ENCODE peak calls at places on chromosomes 11 and 22, in eight cellular contexts. One of them, this sample, is unnamed.

GRCh38 chr22:48630444-48630777 is 1197.3 kb downstream of the BRD1 start:
- DNase-seq in left lung: no peak
- DNase-seq in kidney epithelial cell: no peak
- DNase-seq in left ventricle myocardium inferior: no peak
- DNase-seq in IMR-90: no peak
- DNase-seq in lung: no peak
- DNase-seq in H9: no peak
- DNase-seq in nephron progenitor cell: no peak
- DNase-seq in this sample: no peak

GRCh38 chr11:125164422-125165110 is at the start of gene PKNOX2:
- DNase-seq in nephron progenitor cell: peak; percentile 93
- DNase-seq in lung: peak; percentile 59
- DNase-seq in left ventricle myocardium inferior: peak; percentile 82
- DNase-seq in kidney epithelial cell: no peak
- DNase-seq in left lung: peak; percentile 90
- DNase-seq in IMR-90: peak; percentile 67
- DNase-seq in H9: peak; percentile 91
- DNase-seq in this sample: peak; percentile 89

GRCh38 chr11:27506200-27507182 is at the start of gene LIN7C:
- DNase-seq in left ventricle myocardium inferior: peak; percentile 96
- DNase-seq in nephron progenitor cell: peak; percentile 94
- DNase-seq in kidney epithelial cell: peak; percentile 80
- DNase-seq in IMR-90: peak; percentile 92
- DNase-seq in H9: peak; percentile 97
- DNase-seq in lung: peak; percentile 98
- DNase-seq in left lung: peak; percentile 95
- DNase-seq in this sample: peak; percentile 58

GRCh38 chr11:114892381-114893197 is 214.3 kb downstream of the NXPE2 start:
- DNase-seq in nephron progenitor cell: no peak
- DNase-seq in kidney epithelial cell: no peak
- DNase-seq in IMR-90: no peak
- DNase-seq in lung: no peak
- DNase-seq in H9: no peak
- DNase-seq in left lung: no peak
- DNase-seq in left ventricle myocardium inferior: no peak
- DNase-seq in this sample: no peak

GRCh38 chr22:29661355-29661754 is 57.9 kb downstream of the NF2 start:
- DNase-seq in H9: no peak
- DNase-seq in left ventricle myocardium inferior: no peak
- DNase-seq in IMR-90: peak; percentile 58
- DNase-seq in nephron progenitor cell: no peak
- DNase-seq in kidney epithelial cell: no peak
- DNase-seq in lung: no peak
- DNase-seq in left lung: no peak
- DNase-seq in this sample: no peak

GRCh38 chr11:96748639-96749370 is 359.0 kb downstream of the JRKL start:
- DNase-seq in kidney epithelial cell: no peak
- DNase-seq in left ventricle myocardium inferior: no peak
- DNase-seq in lung: no peak
- DNase-seq in IMR-90: peak; percentile 46
- DNase-seq in nephron progenitor cell: no peak
- DNase-seq in H9: no peak
- DNase-seq in left lung: no peak
- DNase-seq in this sample: no peak

GRCh38 chr11:13962198-13962561 is 343 bp upstream of the SPON1 start:
- DNase-seq in kidney epithelial cell: no peak
- DNase-seq in lung: no peak
- DNase-seq in IMR-90: no peak
- DNase-seq in H9: no peak
- DNase-seq in left lung: peak; percentile 20
- DNase-seq in left ventricle myocardium inferior: no peak
- DNase-seq in nephron progenitor cell: no peak
- DNase-seq in this sample: no peak

GRCh38 chr22:30386960-30387848 is at the start of gene RNF215:
- DNase-seq in left ventricle myocardium inferior: peak; percentile 84
- DNase-seq in IMR-90: peak; percentile 64
- DNase-seq in H9: peak; percentile 94
- DNase-seq in left lung: peak; percentile 97
- DNase-seq in lung: peak; percentile 79
- DNase-seq in kidney epithelial cell: no peak
- DNase-seq in nephron progenitor cell: peak; percentile 93
- DNase-seq in this sample: peak; percentile 66

GRCh38 chr22:46730568-46731245 is 7.3 kb downstream of the CERK start:
- DNase-seq in IMR-90: no peak
- DNase-seq in nephron progenitor cell: no peak
- DNase-seq in lung: no peak
- DNase-seq in kidney epithelial cell: no peak
- DNase-seq in left lung: no peak
- DNase-seq in H9: no peak
- DNase-seq in left ventricle myocardium inferior: no peak
- DNase-seq in this sample: no peak

GRCh38 chr11:33742249-33742851 is 6.1 kb upstream of the CD59 start:
- DNase-seq in H9: no peak
- DNase-seq in kidney epithelial cell: no peak
- DNase-seq in nephron progenitor cell: no peak
- DNase-seq in left ventricle myocardium inferior: no peak
- DNase-seq in left lung: no peak
- DNase-seq in lung: no peak
- DNase-seq in IMR-90: no peak
- DNase-seq in this sample: no peak

GRCh38 chr22:43851979-43852307 is 10.4 kb downstream of the SULT4A1 start:
- DNase-seq in left lung: no peak
- DNase-seq in left ventricle myocardium inferior: no peak
- DNase-seq in H9: no peak
- DNase-seq in IMR-90: no peak
- DNase-seq in lung: no peak
- DNase-seq in kidney epithelial cell: no peak
- DNase-seq in nephron progenitor cell: no peak
- DNase-seq in this sample: no peak

GRCh38 chr11:93850585-93851018 is at the start of gene VSTM5:
- DNase-seq in IMR-90: no peak
- DNase-seq in kidney epithelial cell: no peak
- DNase-seq in H9: no peak
- DNase-seq in lung: no peak
- DNase-seq in left ventricle myocardium inferior: no peak
- DNase-seq in nephron progenitor cell: no peak
- DNase-seq in left lung: no peak
- DNase-seq in this sample: no peak

DNA sequence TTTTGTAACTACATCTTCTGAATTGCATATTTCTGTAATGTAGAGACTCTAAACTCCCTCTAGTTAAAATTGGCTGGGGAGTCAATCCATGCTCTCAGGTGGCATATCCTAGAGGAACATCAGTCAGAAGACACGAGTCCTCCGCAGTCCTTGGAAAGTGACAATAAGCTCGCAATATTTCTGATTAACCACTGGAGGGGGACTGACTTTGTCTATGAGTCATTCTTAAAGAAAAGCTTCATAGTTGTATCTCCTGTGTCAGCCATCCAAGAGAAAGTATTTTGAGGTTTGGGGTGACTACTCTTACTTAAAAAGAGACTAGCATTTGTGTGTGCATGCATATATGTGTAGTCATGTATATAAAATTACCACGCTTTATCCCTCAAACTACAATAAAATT is 60.2 kb downstream of the SLN start:
- DNase-seq in lung: no peak
- DNase-seq in kidney epithelial cell: no peak
- DNase-seq in left ventricle myocardium inferior: no peak
- DNase-seq in IMR-90: no peak
- DNase-seq in left lung: no peak
- DNase-seq in H9: no peak
- DNase-seq in nephron progenitor cell: no peak
- DNase-seq in this sample: no peak
- TF ChIP-seq CTCF in lung: no peak
- TF ChIP-seq CTCF in kidney epithelial cell: peak; percentile 17
- TF ChIP-seq CTCF in left ventricle myocardium inferior: no peak
- TF ChIP-seq CTCF in IMR-90: no peak
- TF ChIP-seq CTCF in left lung: no peak
- TF ChIP-seq CTCF in H9: peak; percentile 34
- TF ChIP-seq CTCF in nephron progenitor cell: no peak
- TF ChIP-seq CTCF in this sample: no peak

GRCh38 chr22:49823289-49824045 is 4.2 kb downstream of the BRD1 start:
- DNase-seq in IMR-90: no peak
- DNase-seq in kidney epithelial cell: no peak
- DNase-seq in lung: no peak
- DNase-seq in H9: no peak
- DNase-seq in left ventricle myocardium inferior: no peak
- DNase-seq in nephron progenitor cell: no peak
- DNase-seq in left lung: peak; percentile 58
- DNase-seq in this sample: no peak

GRCh38 chr22:49824936-49825335 is 2.7 kb downstream of the BRD1 start:
- DNase-seq in left lung: no peak
- DNase-seq in left ventricle myocardium inferior: no peak
- DNase-seq in nephron progenitor cell: no peak
- DNase-seq in IMR-90: no peak
- DNase-seq in kidney epithelial cell: no peak
- DNase-seq in lung: no peak
- DNase-seq in H9: no peak
- DNase-seq in this sample: no peak

GRCh38 chr22:49825944-49826602 is 1.6 kb downstream of the BRD1 start:
- DNase-seq in left lung: peak; percentile 82
- DNase-seq in IMR-90: peak; percentile 72
- DNase-seq in nephron progenitor cell: peak; percentile 27
- DNase-seq in left ventricle myocardium inferior: no peak
- DNase-seq in kidney epithelial cell: no peak
- DNase-seq in lung: no peak
- DNase-seq in H9: no peak
- DNase-seq in this sample: no peak

GRCh38 chr22:49825436-49825835 is 2.2 kb downstream of the BRD1 start:
- DNase-seq in H9: no peak
- DNase-seq in kidney epithelial cell: no peak
- DNase-seq in IMR-90: peak; percentile 66
- DNase-seq in left ventricle myocardium inferior: no peak
- DNase-seq in left lung: no peak
- DNase-seq in lung: no peak
- DNase-seq in nephron progenitor cell: no peak
- DNase-seq in this sample: no peak

DNA sequence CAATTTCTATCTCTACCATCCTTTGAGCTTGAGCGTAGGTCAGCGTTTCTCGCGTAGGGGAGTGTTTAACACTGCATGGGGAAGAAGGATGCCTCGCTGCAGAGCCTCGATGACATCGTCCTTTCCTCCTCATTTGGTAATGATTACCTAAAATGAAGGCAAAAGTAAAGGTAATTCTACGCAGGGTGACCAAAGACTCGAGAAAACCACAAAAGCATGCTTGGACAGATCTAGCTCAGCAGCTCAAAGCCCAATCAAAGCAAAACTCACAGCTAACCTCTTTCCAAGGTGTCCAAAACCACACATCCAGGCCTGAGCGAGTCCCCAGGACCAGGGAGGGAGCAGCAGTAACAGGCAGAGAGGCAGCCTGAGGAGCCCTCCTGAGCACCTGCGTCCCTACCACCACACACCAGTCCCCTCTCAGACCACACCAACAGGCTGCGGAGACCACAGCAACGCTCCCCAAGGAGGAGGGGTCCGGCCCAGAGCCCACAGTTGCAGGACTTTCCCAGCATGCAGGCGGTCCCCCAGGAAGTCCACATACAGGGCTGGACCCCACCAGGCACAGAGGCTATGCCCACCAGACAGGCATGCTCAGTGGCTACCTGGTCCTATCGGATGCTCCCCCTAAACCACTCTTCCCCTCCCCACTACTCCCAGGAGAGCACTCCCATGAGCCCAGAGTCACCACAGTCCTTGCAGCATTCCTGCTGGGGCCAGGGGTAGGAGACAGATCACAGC is 3.3 kb downstream of the BRD1 start:
- DNase-seq in nephron progenitor cell: no peak
- DNase-seq in left lung: no peak
- DNase-seq in H9: no peak
- DNase-seq in IMR-90: no peak
- DNase-seq in left ventricle myocardium inferior: no peak
- DNase-seq in kidney epithelial cell: no peak
- DNase-seq in lung: no peak
- DNase-seq in this sample: no peak
- TF ChIP-seq CTCF in nephron progenitor cell: no peak
- TF ChIP-seq CTCF in left lung: no peak
- TF ChIP-seq CTCF in H9: no peak
- TF ChIP-seq CTCF in IMR-90: no peak
- TF ChIP-seq CTCF in left ventricle myocardium inferior: no peak
- TF ChIP-seq CTCF in kidney epithelial cell: no peak
- TF ChIP-seq CTCF in lung: no peak
- TF ChIP-seq CTCF in this sample: no peak

DNA sequence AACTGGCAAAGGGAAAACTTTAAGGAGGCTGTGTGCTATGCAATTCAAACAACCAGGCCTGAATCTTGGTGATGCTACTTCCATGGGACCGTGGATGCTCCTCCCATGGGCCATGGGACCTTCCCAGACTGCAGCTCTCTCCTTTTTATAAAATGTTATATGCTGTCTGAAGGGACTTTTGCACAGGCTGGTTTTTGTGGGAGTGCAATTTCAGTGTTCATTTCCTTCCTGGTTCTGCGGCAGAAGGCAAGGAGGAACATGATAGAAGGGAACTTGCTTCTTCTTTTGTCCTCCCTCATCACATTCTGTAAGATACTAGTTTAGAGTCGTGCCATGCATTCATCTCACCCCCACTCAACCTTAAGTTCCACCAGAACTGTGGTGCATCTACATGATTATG is 68.9 kb downstream of the C11orf58 start:
- DNase-seq in nephron progenitor cell: no peak
- DNase-seq in lung: no peak
- DNase-seq in H9: no peak
- DNase-seq in left lung: no peak
- DNase-seq in kidney epithelial cell: no peak
- DNase-seq in IMR-90: no peak
- DNase-seq in left ventricle myocardium inferior: no peak
- DNase-seq in this sample: no peak
- TF ChIP-seq CTCF in nephron progenitor cell: no peak
- TF ChIP-seq CTCF in lung: no peak
- TF ChIP-seq CTCF in H9: no peak
- TF ChIP-seq CTCF in left lung: no peak
- TF ChIP-seq CTCF in kidney epithelial cell: no peak
- TF ChIP-seq CTCF in IMR-90: no peak
- TF ChIP-seq CTCF in left ventricle myocardium inferior: no peak
- TF ChIP-seq CTCF in this sample: no peak

GRCh38 chr11:34792143-34792542 is 124.0 kb downstream of the APIP start:
- DNase-seq in kidney epithelial cell: no peak
- DNase-seq in nephron progenitor cell: no peak
- DNase-seq in left lung: no peak
- DNase-seq in IMR-90: no peak
- DNase-seq in H9: peak; percentile 37
- DNase-seq in lung: no peak
- DNase-seq in left ventricle myocardium inferior: no peak
- DNase-seq in this sample: no peak

GRCh38 chr11:34788642-34789041 is 127.5 kb downstream of the APIP start:
- DNase-seq in lung: no peak
- DNase-seq in H9: no peak
- DNase-seq in kidney epithelial cell: no peak
- DNase-seq in left ventricle myocardium inferior: no peak
- DNase-seq in left lung: no peak
- DNase-seq in IMR-90: no peak
- DNase-seq in nephron progenitor cell: no peak
- DNase-seq in this sample: no peak

GRCh38 chr11:34789196-34789834 is 126.9 kb downstream of the APIP start:
- DNase-seq in kidney epithelial cell: no peak
- DNase-seq in H9: no peak
- DNase-seq in lung: no peak
- DNase-seq in nephron progenitor cell: no peak
- DNase-seq in IMR-90: peak; percentile 4
- DNase-seq in left lung: no peak
- DNase-seq in left ventricle myocardium inferior: no peak
- DNase-seq in this sample: no peak

GRCh38 chr11:34791725-34792124 is 124.5 kb downstream of the APIP start:
- DNase-seq in lung: no peak
- DNase-seq in IMR-90: no peak
- DNase-seq in left ventricle myocardium inferior: no peak
- DNase-seq in nephron progenitor cell: no peak
- DNase-seq in H9: no peak
- DNase-seq in left lung: no peak
- DNase-seq in kidney epithelial cell: no peak
- DNase-seq in this sample: no peak

GRCh38 chr11:34790620-34791019 is 125.6 kb downstream of the APIP start:
- DNase-seq in H9: no peak
- DNase-seq in lung: no peak
- DNase-seq in left ventricle myocardium inferior: no peak
- DNase-seq in left lung: no peak
- DNase-seq in IMR-90: no peak
- DNase-seq in nephron progenitor cell: no peak
- DNase-seq in kidney epithelial cell: no peak
- DNase-seq in this sample: no peak
- TF ChIP-seq CTCF in H9: peak; percentile 46
- TF ChIP-seq CTCF in lung: no peak
- TF ChIP-seq CTCF in left ventricle myocardium inferior: no peak
- TF ChIP-seq CTCF in left lung: no peak
- TF ChIP-seq CTCF in IMR-90: no peak
- TF ChIP-seq CTCF in nephron progenitor cell: no peak
- TF ChIP-seq CTCF in kidney epithelial cell: no peak
- TF ChIP-seq CTCF in this sample: peak; percentile 16

This sample was measured in D721Med.